ENCODE peak calls at places on chromosomes 7 and 10, in ten cellular contexts. Z is NCI-H345, P is AG08395, C is amniotic stem cell, Y is NCI-H460, M is RPMI7951, I is HCT116, J is GM12892, O is breast epithelium, R is HEK293T. X is an unnamed sample.

GRCh38 chr7:340200-340937 is 50.4 kb downstream of the FOXL3 start:
- DNase-seq in J (no peak), Y (no peak), O (no peak), C (no peak), P (no peak), I (no peak), R (no peak), M (no peak), Z (no peak), X (no peak)

GRCh38 chr7:66758964-66759628 is 18.6 kb downstream of the RABGEF1 start:
- DNase-seq in Y (no peak), O (no peak), P (no peak), Z (no peak), I (no peak), C (no peak), M (no peak), J (no peak), R (no peak), X (no peak)

GRCh38 chr7:142854505-142855400 is at the start of gene EPHB6:
- DNase-seq in R (peak; percentile 71), J (no peak), I (no peak), M (peak; percentile 41), Y (peak; percentile 36), C (peak; percentile 23), Z (peak; percentile 81), O (peak; percentile 69), P (peak; percentile 48), X (peak; percentile 60)

GRCh38 chr10:24415455-24416169 is 206.7 kb downstream of the KIAA1217 start:
- DNase-seq in Y (no peak), Z (no peak), C (no peak), J (no peak), O (peak; percentile 84), I (no peak), R (peak; percentile 32), M (peak; percentile 61), P (peak; percentile 58), X (peak; percentile 31)

GRCh38 chr7:141697211-141697871 is 4.6 kb downstream of the DENND11 start:
- DNase-seq in R (no peak), I (no peak), Y (no peak), P (peak; percentile 31), C (no peak), Z (no peak), J (no peak), O (no peak), M (peak; percentile 78), X (peak; percentile 36)

GRCh38 chr7:69823151-69823744 is 225.0 kb downstream of the AUTS2 start:
- DNase-seq in P (no peak), J (no peak), R (no peak), I (no peak), M (no peak), Z (peak; percentile 88), O (no peak), Y (no peak), C (no peak), X (no peak)

GRCh38 chr10:122295423-122295947 is 24.4 kb downstream of the BTBD16 start:
- DNase-seq in I (no peak), M (no peak), Y (no peak), R (no peak), P (no peak), C (no peak), J (no peak), O (no peak), Z (no peak), X (no peak)

GRCh38 chr7:55432937-55433784 is 68.0 kb downstream of the LANCL2 start:
- DNase-seq in C (no peak), O (no peak), J (no peak), M (peak; percentile 71), P (peak; percentile 57), Z (peak; percentile 70), R (peak; percentile 58), I (peak; percentile 40), Y (peak; percentile 1), X (no peak)

GRCh38 chr10:47303866-47304265 is 3.9 kb downstream of the GDF10 start:
- DNase-seq in O (no peak), P (no peak), Y (no peak), M (no peak), R (no peak), J (no peak), Z (no peak), C (no peak), I (no peak), X (no peak)

GRCh38 chr7:47511698-47512370 is 70.1 kb downstream of the TNS3 start:
- DNase-seq in P (no peak), M (no peak), R (no peak), I (no peak), Y (no peak), Z (no peak), J (no peak), O (no peak), C (no peak), X (no peak)

GRCh38 chr7:116232402-116232749 is 22.0 kb downstream of the TES start:
- DNase-seq in M (no peak), P (no peak), J (no peak), Y (no peak), Z (no peak), R (no peak), C (no peak), I (no peak), O (no peak), X (no peak)

GRCh38 chr10:51654918-51655317 is 44.5 kb downstream of the CSTF2T start:
- DNase-seq in J (no peak), Y (no peak), P (no peak), O (no peak), M (no peak), Z (no peak), I (no peak), R (no peak), C (no peak), X (no peak)

GRCh38 chr7:23863209-23863798 is 153.3 kb downstream of the STK31 start:
- DNase-seq in R (peak; percentile 34), O (no peak), P (peak; percentile 10), C (no peak), Y (peak; percentile 9), Z (peak; percentile 51), M (peak; percentile 49), I (peak; percentile 45), J (no peak), X (no peak)

GRCh38 chr7:37031571-37032257 is 307.4 kb upstream of the AOAH start:
- DNase-seq in R (peak; percentile 49), C (peak; percentile 97), P (peak; percentile 98), O (peak; percentile 60), J (no peak), M (peak; percentile 100), Y (peak; percentile 97), I (peak; percentile 99), Z (peak; percentile 87), X (peak; percentile 74)

GRCh38 chr7:110454713-110455112 is 636.2 kb upstream of the LRRN3 start:
- DNase-seq in J (no peak), Y (no peak), O (no peak), R (no peak), P (no peak), Z (no peak), M (no peak), I (no peak), C (no peak), X (no peak)

GRCh38 chr10:102641880-102642552 is 2.3 kb upstream of the TRIM8 start:
- DNase-seq in M (peak; percentile 95), R (peak; percentile 95), Z (peak; percentile 96), Y (peak; percentile 96), P (peak; percentile 95), C (peak; percentile 95), J (peak; percentile 77), I (peak; percentile 96), O (peak; percentile 99), X (peak; percentile 92)

GRCh38 chr10:123034332-123034731 is 25.5 kb downstream of the ACADSB start:
- DNase-seq in O (no peak), Y (no peak), C (no peak), P (no peak), M (no peak), R (no peak), I (no peak), J (no peak), Z (no peak), X (no peak)

GRCh38 chr7:92158660-92159575 is 20.0 kb downstream of the LRRD1 start:
- DNase-seq in Y (no peak), Z (no peak), C (peak; percentile 53), M (peak; percentile 77), P (peak; percentile 92), J (no peak), R (no peak), O (no peak), I (no peak), X (peak; percentile 6)

GRCh38 chr7:17033245-17033644 is 151.5 kb upstream of the AGR3 start:
- DNase-seq in R (no peak), Y (no peak), O (no peak), P (no peak), I (no peak), Z (no peak), C (no peak), J (no peak), M (no peak), X (no peak)

GRCh38 chr7:157528785-157529341 is 192.1 kb downstream of the DNAJB6 start:
- DNase-seq in I (no peak), C (no peak), O (peak; percentile 22), P (no peak), M (no peak), R (no peak), Z (no peak), Y (no peak), J (no peak), X (no peak)

GRCh38 chr10:113854757-113855626 is 531 bp downstream of the NHLRC2 start:
- DNase-seq in Z (peak; percentile 51), C (peak; percentile 18), Y (no peak), R (peak; percentile 72), I (peak; percentile 31), M (peak; percentile 50), O (no peak), J (peak; percentile 38), P (peak; percentile 61), X (peak; percentile 68)

GRCh38 chr10:4046722-4047354 is 261.8 kb upstream of the KLF6 start:
- DNase-seq in O (no peak), J (no peak), I (no peak), C (no peak), P (no peak), M (no peak), R (no peak), Y (no peak), Z (no peak), X (no peak)

GRCh38 chr7:45881759-45882464 is 6.4 kb upstream of the IGFBP1 start:
- DNase-seq in P (peak; percentile 89), Z (no peak), J (no peak), C (no peak), M (peak; percentile 67), I (no peak), O (no peak), R (no peak), Y (peak; percentile 69), X (no peak)

GRCh38 chr7:1251796-1252542 is 19.3 kb downstream of the UNCX start:
- DNase-seq in Z (no peak), P (no peak), C (no peak), O (no peak), M (no peak), J (no peak), Y (no peak), R (no peak), I (no peak), X (no peak)

GRCh38 chr7:38374507-38374906 is 101.1 kb upstream of the TARP start:
- DNase-seq in Z (no peak), C (no peak), I (no peak), M (peak; percentile 31), J (no peak), P (peak; percentile 38), Y (no peak), R (peak; percentile 30), O (no peak), X (peak; percentile 11)